ENCODE peak calls at places on chromosome 10, in seven cellular contexts. P is tibial nerve, Y is glutamatergic neuron, D is endothelial cell, G is fibroblast of villous mesenchyme, Q is T1000, V is A172. M is an unnamed sample.

GRCh38 chr10:82674036-82674435 is 799.0 kb downstream of the NRG3 start:
- DNase-seq in P (no peak), Y (no peak), D (no peak), G (no peak), Q (no peak), V (peak), M (no peak)

GRCh38 chr10:120477006-120477722 is 20.1 kb downstream of the PLPP4 start:
- DNase-seq in P (no peak), Y (no peak), D (no peak), G (peak), Q (no peak), V (peak), M (no peak)

GRCh38 chr10:60086862-60087261 is 180.5 kb upstream of the CCDC6 start:
- DNase-seq in P (no peak), Y (no peak), D (no peak), G (no peak), Q (no peak), V (no peak), M (no peak)

GRCh38 chr10:110323503-110323902 is 18.8 kb upstream of the SMNDC1 start:
- DNase-seq in P (no peak), Y (no peak), D (no peak), G (peak), Q (peak), V (peak), M (peak)

GRCh38 chr10:20185116-20185515 is 368.9 kb downstream of the PLXDC2 start:
- DNase-seq in P (no peak), Y (no peak), D (no peak), G (no peak), Q (no peak), V (peak), M (peak)

GRCh38 chr10:123287594-123288247 is 133.5 kb downstream of the BUB3 start:
- DNase-seq in P (no peak), Y (no peak), D (no peak), G (no peak), Q (no peak), V (peak), M (peak)

GRCh38 chr10:118610577-118610976 is 15.1 kb upstream of the PRLHR start:
- DNase-seq in P (no peak), Y (no peak), D (no peak), G (no peak), Q (no peak), V (no peak), M (no peak)

GRCh38 chr10:10223129-10223528 is 794.5 kb upstream of the CELF2 start:
- DNase-seq in P (no peak), Y (no peak), D (no peak), G (no peak), Q (no peak), V (no peak), M (no peak)

GRCh38 chr10:24382979-24383663 is 174.2 kb downstream of the KIAA1217 start:
- DNase-seq in P (no peak), Y (no peak), D (peak), G (no peak), Q (no peak), V (no peak), M (no peak)

M was measured in SJSA1.